ENCODE peak calls at places on chromosomes 16 and 17, in eight cellular contexts. B, O, L, U, J, T, Y and S are unnamed samples.

GRCh38 chr16:26149661-26150060 is 457.9 kb downstream of the HS3ST4 start:
- DNase-seq in B (no peak), O (no peak), L (no peak), U (no peak), J (no peak), T (no peak), Y (no peak), S (no peak)

GRCh38 chr16:12082207-12082606 is 105.7 kb downstream of the SNX29 start:
- DNase-seq in B (no peak), O (no peak), L (no peak), U (no peak), J (no peak), T (no peak), Y (no peak), S (no peak)

GRCh38 chr17:20197527-20197926 is 188.4 kb downstream of the SPECC1 start:
- DNase-seq in B (no peak), O (no peak), L (no peak), U (no peak), J (no peak), T (no peak), Y (no peak), S (no peak)

GRCh38 chr17:74513987-74514631 is 17.2 kb downstream of the CD300LB start:
- DNase-seq in B (peak; percentile 30), O (peak; percentile 46), L (peak; percentile 88), U (peak; percentile 80), J (no peak), T (peak; percentile 87), Y (peak; percentile 29), S (peak; percentile 77)

GRCh38 chr17:66713533-66714042 is 121.3 kb upstream of the CACNG5 start:
- DNase-seq in B (no peak), O (no peak), L (no peak), U (no peak), J (no peak), T (no peak), Y (no peak), S (no peak)

GRCh38 chr17:19242323-19242722 is 5.2 kb downstream of the EPN2 start:
- DNase-seq in B (no peak), O (peak; percentile 87), L (peak; percentile 16), U (no peak), J (no peak), T (no peak), Y (peak; percentile 22), S (peak; percentile 36)

GRCh38 chr16:83113317-83113716 is 486.5 kb downstream of the CDH13 start:
- DNase-seq in B (peak; percentile 59), O (no peak), L (no peak), U (peak; percentile 41), J (peak; percentile 22), T (peak; percentile 71), Y (peak; percentile 36), S (peak; percentile 66)

GRCh38 chr16:49995720-49996119 is 29.3 kb upstream of the CNEP1R1 start:
- DNase-seq in B (no peak), O (no peak), L (no peak), U (no peak), J (no peak), T (no peak), Y (no peak), S (no peak)

GRCh38 chr16:48511071-48511540 is 98.9 kb downstream of the N4BP1 start:
- DNase-seq in B (peak; percentile 25), O (no peak), L (no peak), U (peak; percentile 84), J (no peak), T (no peak), Y (peak; percentile 59), S (no peak)

GRCh38 chr17:41920580-41920955 is 1.8 kb upstream of the ACLY start:
- DNase-seq in B (no peak), O (no peak), L (no peak), U (no peak), J (no peak), T (no peak), Y (no peak), S (no peak)

GRCh38 chr17:41919840-41920579 is 1.3 kb upstream of the ACLY start:
- DNase-seq in B (no peak), O (peak; percentile 23), L (no peak), U (peak; percentile 54), J (no peak), T (no peak), Y (no peak), S (peak; percentile 58)

GRCh38 chr17:41918392-41919164 is at the start of gene ACLY:
- DNase-seq in B (peak; percentile 100), O (peak; percentile 98), L (peak; percentile 93), U (peak; percentile 99), J (peak; percentile 99), T (peak; percentile 97), Y (peak; percentile 100), S (peak; percentile 98)

GRCh38 chr17:41917957-41918391 is 777 bp downstream of the ACLY start:
- DNase-seq in B (peak; percentile 54), O (peak; percentile 33), L (no peak), U (peak; percentile 66), J (peak; percentile 78), T (peak; percentile 50), Y (peak; percentile 69), S (peak; percentile 52)

GRCh38 chr17:41919165-41919817 is 540 bp upstream of the ACLY start:
- DNase-seq in B (peak; percentile 85), O (peak; percentile 61), L (peak; percentile 48), U (no peak), J (no peak), T (no peak), Y (peak; percentile 76), S (peak; percentile 84)
- TF ChIP-seq EZH2phosphoT487 in B (no peak), O (no peak), L (no peak), U (no peak), J (no peak), T (no peak), Y (no peak), S (no peak)

DNA sequence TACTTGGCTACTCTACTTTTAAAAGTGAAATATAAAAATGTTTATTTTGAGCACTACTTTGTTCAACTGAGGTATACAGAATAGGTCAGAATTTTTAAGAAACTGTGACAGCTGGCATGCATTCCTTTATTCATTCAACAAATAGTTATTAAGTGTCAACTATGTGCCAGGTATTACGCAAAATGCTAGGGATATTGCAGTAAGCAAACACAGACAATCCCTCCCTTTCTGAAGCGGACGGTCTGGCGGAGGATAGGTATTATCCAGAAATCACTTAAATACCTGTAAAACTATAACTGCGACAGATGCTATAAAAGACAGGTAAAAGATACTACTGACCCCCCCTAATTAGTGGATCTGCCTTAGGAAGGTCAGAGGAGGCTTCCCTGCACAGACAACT is 26.1 kb downstream of the METTL16 start:
- DNase-seq in B (no peak), O (peak; percentile 45), L (no peak), U (peak; percentile 13), J (no peak), T (no peak), Y (no peak), S (no peak)
- H3K4me3 ChIP-seq in B (no peak overlapping the region), O (no peak overlapping the region), L (no peak overlapping the region), U (no peak overlapping the region), J (no peak overlapping the region), T (no peak overlapping the region), Y (no peak overlapping the region), S (no peak overlapping the region)

GRCh38 chr17:80034977-80035686 is 540 bp downstream of the TBC1D16 start:
- DNase-seq in B (peak; percentile 63), O (peak; percentile 31), L (no peak), U (peak; percentile 74), J (no peak), T (no peak), Y (peak; percentile 47), S (peak; percentile 70)
- TF ChIP-seq EZH2phosphoT487 in B (no peak), O (no peak), L (no peak), U (no peak), J (no peak), T (no peak), Y (no peak), S (no peak)

DNA sequence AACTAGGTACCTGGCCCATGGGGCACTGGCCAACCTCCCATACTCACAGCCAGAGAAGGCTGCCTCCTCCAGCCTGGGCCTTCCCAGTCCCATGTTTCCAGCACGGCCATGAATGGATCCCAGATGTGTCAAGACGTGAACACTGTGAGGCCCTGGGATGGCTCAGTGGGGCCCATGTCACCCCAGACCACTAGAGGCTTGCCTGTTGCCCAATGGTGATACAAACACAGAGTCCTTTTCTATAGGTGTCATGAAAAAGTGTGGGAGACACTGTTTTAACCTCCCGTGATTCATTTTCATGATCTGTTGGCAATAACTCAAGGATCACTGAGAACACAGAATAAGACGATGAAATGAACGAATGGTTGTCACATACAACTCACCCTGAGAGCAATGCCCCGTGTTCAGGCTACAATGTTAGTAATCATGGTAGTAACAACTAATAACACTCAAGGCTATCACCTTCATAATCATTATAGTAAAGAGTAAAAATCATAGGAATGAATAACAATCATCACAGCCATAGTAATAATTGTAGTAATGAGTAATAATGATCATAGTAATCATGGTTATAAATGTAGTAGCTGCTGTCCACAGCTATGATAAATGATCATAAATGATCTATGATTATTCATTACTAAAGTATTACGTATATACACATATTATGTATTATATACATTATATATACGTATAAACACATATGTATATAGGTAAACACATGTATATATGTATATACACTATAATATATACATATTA is 64.0 kb downstream of the DYNLRB2 start:
- DNase-seq in B (no peak), O (no peak), L (no peak), U (no peak), J (no peak), T (no peak), Y (no peak), S (no peak)
- H3K4me3 ChIP-seq in B (no peak overlapping the region), O (no peak overlapping the region), L (no peak overlapping the region), U (no peak overlapping the region), J (no peak overlapping the region), T (no peak overlapping the region), Y (no peak overlapping the region), S (no peak overlapping the region)

DNA sequence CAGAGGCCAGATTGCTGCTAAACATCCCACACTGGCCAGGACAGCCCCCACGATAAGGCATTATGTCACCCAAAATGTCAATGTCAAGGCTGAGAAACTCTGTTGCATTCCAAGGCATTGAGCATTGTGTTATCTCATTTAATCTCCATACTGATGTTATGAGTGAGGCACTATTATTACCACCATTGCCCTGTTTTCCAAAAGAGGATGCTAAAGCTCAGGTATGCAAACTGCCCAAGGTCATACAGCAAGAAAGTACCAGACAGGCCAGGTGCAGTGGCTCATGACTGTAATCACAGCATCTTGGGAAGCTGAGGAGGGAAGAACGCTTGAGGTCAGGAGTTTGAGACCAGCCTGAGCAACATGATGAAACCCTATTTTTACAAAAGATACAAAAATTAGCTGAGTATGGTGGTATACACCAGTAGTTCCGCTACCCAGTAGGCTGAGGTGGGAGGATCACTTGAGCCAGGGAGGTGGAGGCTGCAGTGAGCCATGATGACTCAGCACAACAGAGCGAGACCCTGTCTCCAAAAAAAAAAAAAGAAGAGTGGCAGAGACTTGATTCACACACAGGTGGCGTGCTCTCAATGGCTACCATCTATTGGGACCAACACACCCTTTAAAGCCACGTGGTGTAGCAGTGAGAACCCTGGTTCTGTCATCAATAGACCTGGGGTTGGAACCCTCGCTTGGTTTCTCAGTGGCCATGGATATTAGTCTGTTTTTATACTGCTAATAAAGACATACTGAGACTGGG is 58.8 kb upstream of the GRIN2A start:
- DNase-seq in B (no peak), O (peak; percentile 6), L (no peak), U (no peak), J (no peak), T (no peak), Y (no peak), S (no peak)
- TF ChIP-seq EZH2phosphoT487 in B (no peak), O (no peak), L (no peak), U (no peak), J (no peak), T (no peak), Y (no peak), S (no peak)

GRCh38 chr17:72397223-72397667 is 276.4 kb downstream of the SOX9 start:
- DNase-seq in B (no peak), O (peak; percentile 69), L (no peak), U (no peak), J (no peak), T (no peak), Y (no peak), S (no peak)
- H3K4me3 ChIP-seq in B (no peak overlapping the region), O (peak overlapping the region; percentile 1), L (no peak overlapping the region), U (no peak overlapping the region), J (no peak overlapping the region), T (no peak overlapping the region), Y (no peak overlapping the region), S (no peak overlapping the region)